ENCODE peak calls at places on chromosomes 6 and 20, in nine cellular contexts. J, A, W, O, H, N, L, K and G are unnamed samples.

GRCh38 chr6:2665169-2666070 is 85.3 kb downstream of the MYLK4 start:
- DNase-seq in J (no peak), A (no peak), W (no peak), O (no peak), H (no peak), N (no peak), L (no peak), K (no peak), G (no peak)

GRCh38 chr6:158389188-158389919 is 77.1 kb downstream of the TULP4 start:
- DNase-seq in J (no peak), A (no peak), W (no peak), O (no peak), H (peak), N (peak), L (no peak), K (no peak), G (no peak)

GRCh38 chr6:12327391-12327790 is 37.2 kb downstream of the EDN1 start:
- DNase-seq in J (no peak), A (no peak), W (no peak), O (no peak), H (no peak), N (peak), L (no peak), K (no peak), G (no peak)

GRCh38 chr20:6122873-6123649 is at the start of gene FERMT1:
- DNase-seq in J (peak), A (peak), W (no peak), O (peak), H (peak), N (peak), L (peak), K (no peak), G (peak)

GRCh38 chr6:48150701-48151100 is 39.7 kb upstream of the PTCHD4 start:
- DNase-seq in J (no peak), A (no peak), W (no peak), O (no peak), H (no peak), N (no peak), L (no peak), K (no peak), G (no peak)

GRCh38 chr6:161631676-161632194 is 357.9 kb upstream of the AGPAT4 start:
- DNase-seq in J (no peak), A (no peak), W (peak), O (no peak), H (no peak), N (peak), L (no peak), K (no peak), G (peak)

GRCh38 chr20:63966172-63966943 is 3.4 kb downstream of the ZNF512B start:
- DNase-seq in J (no peak), A (no peak), W (no peak), O (peak), H (no peak), N (no peak), L (no peak), K (no peak), G (no peak)

GRCh38 chr6:29553268-29554057 is 6.1 kb downstream of the UBD start:
- DNase-seq in J (no peak), A (peak), W (peak), O (peak), H (peak), N (peak), L (peak), K (peak), G (no peak)

GRCh38 chr20:41005361-41005729 is 23.3 kb upstream of the TOP1 start:
- DNase-seq in J (peak), A (no peak), W (peak), O (no peak), H (no peak), N (peak), L (no peak), K (peak), G (no peak)

GRCh38 chr20:57313951-57314350 is 15.7 kb upstream of the SPO11 start:
- DNase-seq in J (no peak), A (no peak), W (no peak), O (no peak), H (no peak), N (no peak), L (no peak), K (no peak), G (peak)

GRCh38 chr6:157715766-157716171 is 107.3 kb upstream of the SNX9 start:
- DNase-seq in J (no peak), A (no peak), W (peak), O (no peak), H (no peak), N (peak), L (no peak), K (peak), G (no peak)

GRCh38 chr6:134814076-134814709 is 135.7 kb downstream of the ALDH8A1 start:
- DNase-seq in J (no peak), A (no peak), W (no peak), O (no peak), H (no peak), N (peak), L (no peak), K (no peak), G (no peak)

GRCh38 chr6:20126102-20126752 is 86.0 kb downstream of the MBOAT1 start:
- DNase-seq in J (no peak), A (no peak), W (no peak), O (no peak), H (no peak), N (no peak), L (no peak), K (no peak), G (no peak)

GRCh38 chr6:101195581-101195980 is 197.9 kb upstream of the GRIK2 start:
- DNase-seq in J (no peak), A (no peak), W (no peak), O (no peak), H (no peak), N (no peak), L (no peak), K (no peak), G (no peak)

GRCh38 chr20:32564921-32565734 is 20.0 kb downstream of the NOL4L start:
- DNase-seq in J (no peak), A (no peak), W (no peak), O (no peak), H (peak), N (no peak), L (no peak), K (no peak), G (no peak)

GRCh38 chr20:24339179-24339578 is 130.2 kb upstream of the SYNDIG1 start:
- DNase-seq in J (no peak), A (no peak), W (no peak), O (no peak), H (no peak), N (peak), L (no peak), K (no peak), G (no peak)

GRCh38 chr20:52748235-52748950 is 223.8 kb upstream of the TSHZ2 start:
- DNase-seq in J (no peak), A (no peak), W (no peak), O (no peak), H (no peak), N (no peak), L (no peak), K (no peak), G (no peak)

GRCh38 chr6:139533573-139534471 is 159.4 kb upstream of the CITED2 start:
- DNase-seq in J (no peak), A (peak), W (peak), O (peak), H (no peak), N (peak), L (no peak), K (no peak), G (no peak)

GRCh38 chr6:43942011-43942442 is 172.0 kb downstream of the VEGFA start:
- DNase-seq in J (no peak), A (no peak), W (no peak), O (peak), H (peak), N (no peak), L (no peak), K (peak), G (peak)

GRCh38 chr6:20024316-20024673 is 187.1 kb downstream of the ID4 start:
- DNase-seq in J (no peak), A (no peak), W (no peak), O (no peak), H (no peak), N (no peak), L (no peak), K (no peak), G (no peak)

GRCh38 chr6:35443341-35444030 is 8.7 kb upstream of the FANCE start:
- DNase-seq in J (no peak), A (no peak), W (no peak), O (no peak), H (no peak), N (no peak), L (no peak), K (no peak), G (no peak)

DNA sequence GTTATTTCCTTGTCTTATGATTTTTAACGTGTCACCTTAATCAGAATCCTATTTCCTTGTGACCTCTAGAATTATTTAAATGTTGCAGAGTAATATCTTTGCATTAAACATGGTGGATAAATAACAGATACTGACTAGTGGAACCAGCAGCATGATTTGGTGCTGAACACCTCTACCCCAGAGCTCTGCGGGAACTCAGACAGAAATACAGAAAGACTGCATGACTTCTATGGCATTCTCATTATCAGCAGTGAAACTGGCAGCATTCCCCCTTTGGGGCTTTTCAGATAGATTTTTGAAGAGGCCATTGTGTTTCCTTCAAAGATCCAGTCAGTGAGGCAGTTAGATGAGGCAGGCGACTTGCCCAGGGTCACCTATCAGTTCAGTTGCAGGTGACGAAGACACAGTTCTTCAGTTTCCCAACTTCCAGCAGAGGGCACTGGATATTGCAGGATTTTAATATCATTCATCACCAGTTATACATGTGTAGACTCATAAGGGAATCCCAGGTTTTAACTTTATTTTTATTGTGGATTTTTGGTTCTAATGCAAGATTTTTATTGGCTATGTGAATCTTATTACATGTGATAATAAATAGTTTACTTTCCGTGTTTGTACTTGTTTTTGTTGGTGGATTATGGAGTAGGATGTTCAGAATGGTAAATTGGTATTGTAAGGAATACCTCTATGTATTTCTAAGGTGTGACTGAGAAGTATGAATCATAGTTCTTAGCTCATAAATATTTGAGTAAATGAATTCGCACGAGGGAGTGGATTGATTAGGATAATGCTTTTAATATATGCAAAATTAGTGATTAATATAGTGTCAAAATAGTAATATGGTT is 81.3 kb downstream of the AFDN start:
- DNase-seq in J (peak), A (peak), W (no peak), O (no peak), H (peak), N (no peak), L (no peak), K (no peak), G (no peak)
- TF ChIP-seq CTCF in J (peak), A (peak), W (peak), O (peak), H (peak), N (peak), L (no peak), K (no peak), G (peak)

GRCh38 chr6:167683028-167683862 is 143.5 kb upstream of the AFDN start:
- DNase-seq in J (peak), A (peak), W (no peak), O (no peak), H (no peak), N (no peak), L (no peak), K (no peak), G (no peak)
- TF ChIP-seq CTCF in J (no peak), A (no peak), W (no peak), O (no peak), H (no peak), N (no peak), L (no peak), K (no peak), G (no peak)

GRCh38 chr6:148608211-148608951 is 138.4 kb upstream of the UST start:
- DNase-seq in J (peak), A (no peak), W (no peak), O (no peak), H (peak), N (no peak), L (no peak), K (no peak), G (no peak)
- TF ChIP-seq CTCF in J (no peak), A (peak), W (peak), O (peak), H (peak), N (peak), L (peak), K (no peak), G (peak)

GRCh38 chr20:34824861-34825529 is 456 bp downstream of the NCOA6 start:
- DNase-seq in J (peak), A (peak), W (no peak), O (peak), H (peak), N (peak), L (peak), K (peak), G (peak)

GRCh38 chr20:34834459-34834893 is 9.0 kb upstream of the NCOA6 start:
- DNase-seq in J (no peak), A (peak), W (no peak), O (no peak), H (peak), N (no peak), L (peak), K (no peak), G (no peak)

GRCh38 chr20:34824026-34824860 is 1.2 kb downstream of the NCOA6 start:
- DNase-seq in J (peak), A (peak), W (no peak), O (peak), H (peak), N (peak), L (peak), K (peak), G (no peak)

GRCh38 chr20:34825530-34826362 is at the start of gene NCOA6:
- DNase-seq in J (peak), A (peak), W (peak), O (peak), H (peak), N (peak), L (peak), K (peak), G (peak)

DNA sequence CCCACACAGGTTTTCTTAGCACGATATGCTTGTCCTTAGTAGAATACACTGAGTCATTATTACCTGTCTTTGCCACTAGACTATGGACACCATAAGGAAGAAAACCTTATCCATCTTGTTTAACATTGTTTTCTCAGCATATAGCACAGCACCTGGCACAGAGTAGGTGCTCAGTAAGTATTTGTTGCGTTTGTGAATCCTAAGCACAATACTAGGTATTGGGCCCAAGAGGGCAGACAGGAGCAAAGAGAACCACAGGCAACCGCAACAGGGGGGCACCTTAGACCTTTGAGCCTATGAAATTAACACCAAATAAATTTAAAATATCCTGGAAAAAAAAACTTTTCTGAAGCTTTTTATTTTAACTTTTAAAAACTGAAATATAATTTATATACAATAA is 3.7 kb upstream of the NCOA6 start:
- DNase-seq in J (no peak), A (no peak), W (no peak), O (no peak), H (peak), N (no peak), L (no peak), K (no peak), G (no peak)
- TF ChIP-seq CTCF in J (peak), A (no peak), W (no peak), O (peak), H (no peak), N (peak), L (no peak), K (no peak), G (no peak)

GRCh38 chr20:771741-772464 is 3.6 kb upstream of the SLC52A3 start:
- DNase-seq in J (no peak), A (no peak), W (no peak), O (no peak), H (no peak), N (no peak), L (no peak), K (peak), G (no peak)

GRCh38 chr20:770691-771090 is 2.4 kb upstream of the SLC52A3 start:
- DNase-seq in J (no peak), A (no peak), W (no peak), O (no peak), H (no peak), N (no peak), L (no peak), K (no peak), G (no peak)

GRCh38 chr20:764255-764654 is 4.0 kb downstream of the SLC52A3 start:
- DNase-seq in J (no peak), A (no peak), W (no peak), O (no peak), H (no peak), N (no peak), L (no peak), K (peak), G (no peak)

GRCh38 chr20:766906-767305 is 1.4 kb downstream of the SLC52A3 start:
- DNase-seq in J (no peak), A (no peak), W (no peak), O (no peak), H (no peak), N (no peak), L (no peak), K (no peak), G (no peak)

GRCh38 chr20:768426-768978 is at the start of gene SLC52A3:
- DNase-seq in J (peak), A (peak), W (no peak), O (peak), H (peak), N (no peak), L (no peak), K (peak), G (no peak)
- TF ChIP-seq CTCF in J (peak), A (no peak), W (peak), O (peak), H (peak), N (no peak), L (no peak), K (no peak), G (no peak)